ENCODE peak calls at places on chromosomes 5 and 9, in eight cellular contexts. W, U, Z, O, L, E, Q and I are unnamed samples.

GRCh38 chr9:101999441-101999840 is 261.0 kb upstream of the GRIN3A start:
- DNase-seq in W (no peak), U (no peak), Z (no peak), O (no peak), L (no peak), E (no peak), Q (no peak), I (no peak)

GRCh38 chr5:127562252-127562651 is 44.8 kb downstream of the PRRC1 start:
- DNase-seq in W (no peak), U (no peak), Z (no peak), O (peak), L (no peak), E (peak), Q (no peak), I (no peak)

GRCh38 chr5:640461-641330 is 28.6 kb downstream of the CEP72 start:
- DNase-seq in W (no peak), U (no peak), Z (no peak), O (no peak), L (no peak), E (no peak), Q (no peak), I (no peak)

GRCh38 chr9:136847065-136847826 is 2.0 kb upstream of the PHPT1 start:
- DNase-seq in W (peak), U (peak), Z (no peak), O (peak), L (no peak), E (peak), Q (peak), I (no peak)

GRCh38 chr9:136658849-136659535 is 3.7 kb upstream of the EGFL7 start:
- DNase-seq in W (no peak), U (no peak), Z (no peak), O (no peak), L (peak), E (no peak), Q (no peak), I (no peak)

GRCh38 chr5:106094128-106094726 is 1576.5 kb downstream of the EFNA5 start:
- DNase-seq in W (peak), U (peak), Z (peak), O (peak), L (no peak), E (peak), Q (peak), I (no peak)

GRCh38 chr9:34578241-34579096 is 11.1 kb downstream of the CNTFR start:
- DNase-seq in W (no peak), U (peak), Z (no peak), O (peak), L (peak), E (peak), Q (no peak), I (no peak)

GRCh38 chr5:143044265-143044664 is 274.1 kb downstream of the ARHGAP26 start:
- DNase-seq in W (no peak), U (no peak), Z (no peak), O (no peak), L (no peak), E (no peak), Q (no peak), I (no peak)

GRCh38 chr5:149851211-149851610 is 93.4 kb downstream of the PDE6A start:
- DNase-seq in W (no peak), U (peak), Z (no peak), O (peak), L (no peak), E (peak), Q (no peak), I (no peak)

GRCh38 chr9:14942037-14942436 is 31.8 kb upstream of the FREM1 start:
- DNase-seq in W (no peak), U (peak), Z (no peak), O (peak), L (no peak), E (no peak), Q (no peak), I (no peak)

GRCh38 chr5:18314192-18314778 is 680.0 kb downstream of the TAF11L14 start:
- DNase-seq in W (no peak), U (peak), Z (no peak), O (peak), L (peak), E (peak), Q (no peak), I (peak)

GRCh38 chr9:134970719-134971118 is 53.0 kb upstream of the FCN1 start:
- DNase-seq in W (no peak), U (no peak), Z (no peak), O (no peak), L (no peak), E (no peak), Q (no peak), I (no peak)

GRCh38 chr9:136109351-136110081 is 9.2 kb downstream of the TMEM250 start:
- DNase-seq in W (peak), U (peak), Z (peak), O (peak), L (peak), E (peak), Q (peak), I (peak)

GRCh38 chr5:39780341-39780740 is 355.6 kb upstream of the DAB2 start:
- DNase-seq in W (no peak), U (peak), Z (no peak), O (no peak), L (no peak), E (peak), Q (no peak), I (no peak)

GRCh38 chr9:3433754-3434153 is 92.0 kb downstream of the RFX3 start:
- DNase-seq in W (no peak), U (no peak), Z (no peak), O (no peak), L (no peak), E (no peak), Q (no peak), I (no peak)

GRCh38 chr5:66814146-66814991 is 218.2 kb downstream of the MAST4 start:
- DNase-seq in W (peak), U (peak), Z (no peak), O (peak), L (peak), E (peak), Q (no peak), I (peak)

GRCh38 chr9:119588874-119589560 is 219.8 kb upstream of the BRINP1 start:
- DNase-seq in W (no peak), U (no peak), Z (no peak), O (no peak), L (no peak), E (no peak), Q (no peak), I (no peak)

GRCh38 chr9:84315278-84315877 is 25.2 kb downstream of the SLC28A3 start:
- DNase-seq in W (peak), U (peak), Z (no peak), O (peak), L (peak), E (peak), Q (peak), I (peak)

GRCh38 chr5:36138900-36139683 is 12.6 kb downstream of the LMBRD2 start:
- DNase-seq in W (no peak), U (no peak), Z (no peak), O (peak), L (no peak), E (no peak), Q (no peak), I (no peak)

GRCh38 chr9:84617415-84617814 is 52.1 kb upstream of the NTRK2 start:
- DNase-seq in W (no peak), U (no peak), Z (no peak), O (no peak), L (no peak), E (no peak), Q (no peak), I (no peak)

GRCh38 chr9:80552931-80553330 is 981.2 kb downstream of the TLE4 start:
- DNase-seq in W (peak), U (peak), Z (no peak), O (peak), L (no peak), E (peak), Q (no peak), I (no peak)

GRCh38 chr9:134623408-134624066 is 18.1 kb upstream of the COL5A1 start:
- DNase-seq in W (no peak), U (no peak), Z (no peak), O (no peak), L (no peak), E (no peak), Q (no peak), I (no peak)

GRCh38 chr9:21997480-21997879 is 2.9 kb downstream of the CDKN2B-AS1 start:
- DNase-seq in W (no peak), U (no peak), Z (no peak), O (no peak), L (no peak), E (no peak), Q (no peak), I (no peak)

GRCh38 chr9:113807173-113808061 is 68.7 kb upstream of the ZNF618 start:
- DNase-seq in W (peak), U (peak), Z (peak), O (peak), L (peak), E (peak), Q (no peak), I (peak)

GRCh38 chr5:132915681-132916080 is 42.2 kb downstream of the LEAP2 start:
- DNase-seq in W (no peak), U (no peak), Z (no peak), O (no peak), L (no peak), E (peak), Q (no peak), I (no peak)

GRCh38 chr9:88816141-88816540 is 175.1 kb upstream of the S1PR3 start:
- DNase-seq in W (no peak), U (no peak), Z (no peak), O (no peak), L (no peak), E (no peak), Q (no peak), I (peak)

GRCh38 chr5:88897748-88898147 is 14.8 kb upstream of the MEF2C start:
- DNase-seq in W (no peak), U (no peak), Z (no peak), O (no peak), L (no peak), E (no peak), Q (no peak), I (no peak)

GRCh38 chr9:4831944-4832343 is 39.2 kb downstream of the RCL1 start:
- DNase-seq in W (no peak), U (no peak), Z (no peak), O (no peak), L (no peak), E (no peak), Q (no peak), I (no peak)

GRCh38 chr5:134568761-134569725 is 43.6 kb downstream of the JADE2 start:
- DNase-seq in W (peak), U (peak), Z (no peak), O (no peak), L (no peak), E (peak), Q (no peak), I (no peak)

GRCh38 chr9:85224729-85225128 is 517.0 kb downstream of the AGTPBP1 start:
- DNase-seq in W (no peak), U (peak), Z (no peak), O (peak), L (no peak), E (peak), Q (no peak), I (peak)

GRCh38 chr5:126857472-126858410 is 80.8 kb downstream of the LMNB1 start:
- DNase-seq in W (no peak), U (peak), Z (no peak), O (peak), L (no peak), E (peak), Q (no peak), I (no peak)

GRCh38 chr9:2032234-2032633 is 17.1 kb downstream of the SMARCA2 start:
- DNase-seq in W (no peak), U (no peak), Z (no peak), O (no peak), L (no peak), E (no peak), Q (no peak), I (no peak)

GRCh38 chr5:136062563-136063274 is 33.9 kb downstream of the TGFBI start:
- DNase-seq in W (no peak), U (peak), Z (no peak), O (peak), L (peak), E (peak), Q (peak), I (peak)

GRCh38 chr9:35553670-35554543 is 51.2 kb upstream of the TESK1 start:
- DNase-seq in W (peak), U (peak), Z (peak), O (peak), L (peak), E (peak), Q (peak), I (peak)

DNA sequence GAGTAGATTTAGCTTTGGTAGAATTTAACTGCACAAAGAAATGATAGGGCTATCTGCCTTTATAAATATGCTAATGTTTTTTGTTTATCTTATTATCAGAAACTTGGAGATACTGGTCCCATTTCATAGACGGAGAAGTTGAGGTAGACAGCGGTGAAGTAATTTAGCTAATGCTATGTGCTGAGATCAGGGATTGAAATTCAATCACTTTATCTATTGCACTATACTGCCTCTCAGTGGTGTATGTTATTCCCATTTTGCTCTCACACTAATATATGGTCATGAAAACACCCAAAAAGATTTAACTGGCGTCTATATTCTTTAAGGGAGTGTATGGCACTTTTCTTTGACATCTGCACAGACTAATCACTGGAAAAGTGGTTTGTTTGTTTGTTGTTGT is 725.9 kb upstream of the WWC1 start:
- DNase-seq in W (no peak), U (peak), Z (no peak), O (peak), L (no peak), E (peak), Q (no peak), I (peak)
- TF ChIP-seq CTCF in W (no peak), U (peak), Z (peak), O (peak), L (no peak), E (peak), Q (peak), I (peak)

GRCh38 chr5:13695076-13695712 is 249.3 kb downstream of the DNAH5 start:
- DNase-seq in W (no peak), U (no peak), Z (no peak), O (peak), L (no peak), E (no peak), Q (no peak), I (no peak)
- TF ChIP-seq CTCF in W (no peak), U (no peak), Z (no peak), O (peak), L (no peak), E (no peak), Q (no peak), I (no peak)

GRCh38 chr5:93789173-93790070 is 48.0 kb upstream of the POU5F2 start:
- DNase-seq in W (no peak), U (peak), Z (peak), O (no peak), L (no peak), E (peak), Q (peak), I (peak)
- TF ChIP-seq CTCF in W (no peak), U (no peak), Z (peak), O (peak), L (no peak), E (peak), Q (no peak), I (peak)

GRCh38 chr9:12819436-12820185 is 44.8 kb downstream of the LURAP1L start:
- DNase-seq in W (peak), U (peak), Z (no peak), O (no peak), L (peak), E (no peak), Q (no peak), I (peak)
- TF ChIP-seq CTCF in W (peak), U (peak), Z (peak), O (no peak), L (no peak), E (no peak), Q (peak), I (peak)

GRCh38 chr5:2656186-2656585 is 95.3 kb downstream of the IRX2 start:
- DNase-seq in W (no peak), U (no peak), Z (no peak), O (no peak), L (no peak), E (no peak), Q (no peak), I (no peak)
- TF ChIP-seq CTCF in W (no peak), U (no peak), Z (no peak), O (no peak), L (no peak), E (no peak), Q (no peak), I (no peak)